ENCODE peak calls at places on chromosomes 5 and 9, in eight cellular contexts. Z, M, L, T, H, A, S and E are unnamed samples.

GRCh38 chr9:97954550-97954989 is 16.6 kb upstream of the HEMGN start:
- DNase-seq in Z (peak; percentile 70), M (no peak), L (no peak), T (peak; percentile 73), H (peak; percentile 9), A (no peak), S (peak; percentile 87), E (no peak)

GRCh38 chr5:160697281-160697680 is 154.7 kb downstream of the ATP10B start:
- DNase-seq in Z (no peak), M (no peak), L (no peak), T (no peak), H (no peak), A (no peak), S (no peak), E (no peak)

GRCh38 chr9:112784020-112784788 is 33.6 kb downstream of the SNX30 start:
- DNase-seq in Z (no peak), M (no peak), L (no peak), T (no peak), H (peak; percentile 79), A (no peak), S (peak; percentile 79), E (peak; percentile 64)

GRCh38 chr9:136372561-136373299 is 739 bp downstream of the CARD9 start:
- DNase-seq in Z (peak; percentile 51), M (peak; percentile 52), L (no peak), T (peak; percentile 23), H (peak; percentile 75), A (no peak), S (peak; percentile 71), E (no peak)

GRCh38 chr5:134059758-134060495 is 54.6 kb upstream of the TCF7 start:
- DNase-seq in Z (no peak), M (no peak), L (no peak), T (no peak), H (no peak), A (no peak), S (no peak), E (no peak)

GRCh38 chr5:173944512-173944911 is 44.5 kb upstream of the C5orf47 start:
- DNase-seq in Z (peak; percentile 24), M (no peak), L (no peak), T (no peak), H (no peak), A (no peak), S (no peak), E (no peak)

GRCh38 chr5:123951204-123951977 is 439.4 kb downstream of the CSNK1G3 start:
- DNase-seq in Z (peak; percentile 14), M (peak; percentile 89), L (peak; percentile 88), T (no peak), H (peak; percentile 99), A (peak; percentile 79), S (no peak), E (peak; percentile 76)

GRCh38 chr5:9621379-9621903 is 8.7 kb downstream of the TAS2R1 start:
- DNase-seq in Z (no peak), M (peak; percentile 10), L (peak; percentile 91), T (no peak), H (peak; percentile 74), A (no peak), S (no peak), E (peak; percentile 84)

GRCh38 chr5:151483176-151483575 is 35.8 kb downstream of the SLC36A1 start:
- DNase-seq in Z (no peak), M (no peak), L (no peak), T (no peak), H (peak; percentile 3), A (no peak), S (peak; percentile 30), E (no peak)

GRCh38 chr9:94882953-94883641 is 156.6 kb downstream of the AOPEP start:
- DNase-seq in Z (no peak), M (no peak), L (no peak), T (no peak), H (no peak), A (no peak), S (no peak), E (no peak)

GRCh38 chr5:168282120-168282519 is 9.3 kb upstream of the WWC1 start:
- DNase-seq in Z (peak; percentile 48), M (peak; percentile 24), L (no peak), T (no peak), H (peak; percentile 54), A (peak; percentile 47), S (peak; percentile 69), E (no peak)

GRCh38 chr5:138632900-138633489 is 57.8 kb upstream of the HSPA9 start:
- DNase-seq in Z (peak; percentile 96), M (peak; percentile 42), L (no peak), T (peak; percentile 36), H (peak; percentile 75), A (peak; percentile 77), S (peak; percentile 94), E (peak; percentile 69)

GRCh38 chr9:122572456-122572855 is 10.7 kb downstream of the OR1L8 start:
- DNase-seq in Z (no peak), M (no peak), L (no peak), T (peak; percentile 5), H (no peak), A (no peak), S (no peak), E (no peak)

GRCh38 chr5:14036514-14036913 is 92.0 kb upstream of the DNAH5 start:
- DNase-seq in Z (peak; percentile 86), M (no peak), L (no peak), T (no peak), H (peak; percentile 76), A (peak; percentile 52), S (peak; percentile 70), E (no peak)

GRCh38 chr9:5671711-5672353 is 42.9 kb downstream of the RIC1 start:
- DNase-seq in Z (no peak), M (no peak), L (no peak), T (peak; percentile 17), H (no peak), A (no peak), S (peak; percentile 67), E (no peak)

GRCh38 chr5:59729820-59730219 is 163.7 kb downstream of the PDE4D start:
- DNase-seq in Z (no peak), M (no peak), L (no peak), T (no peak), H (no peak), A (no peak), S (no peak), E (no peak)

GRCh38 chr9:70382709-70383605 is 31.5 kb downstream of the KLF9 start:
- DNase-seq in Z (no peak), M (no peak), L (no peak), T (no peak), H (no peak), A (no peak), S (no peak), E (no peak)

GRCh38 chr5:39187873-39188731 is 31.3 kb downstream of the FYB1 start:
- DNase-seq in Z (no peak), M (no peak), L (no peak), T (peak; percentile 51), H (no peak), A (no peak), S (no peak), E (no peak)

GRCh38 chr9:114657705-114658104 is at the start of gene TEX53:
- DNase-seq in Z (no peak), M (no peak), L (no peak), T (no peak), H (no peak), A (no peak), S (no peak), E (no peak)

DNA sequence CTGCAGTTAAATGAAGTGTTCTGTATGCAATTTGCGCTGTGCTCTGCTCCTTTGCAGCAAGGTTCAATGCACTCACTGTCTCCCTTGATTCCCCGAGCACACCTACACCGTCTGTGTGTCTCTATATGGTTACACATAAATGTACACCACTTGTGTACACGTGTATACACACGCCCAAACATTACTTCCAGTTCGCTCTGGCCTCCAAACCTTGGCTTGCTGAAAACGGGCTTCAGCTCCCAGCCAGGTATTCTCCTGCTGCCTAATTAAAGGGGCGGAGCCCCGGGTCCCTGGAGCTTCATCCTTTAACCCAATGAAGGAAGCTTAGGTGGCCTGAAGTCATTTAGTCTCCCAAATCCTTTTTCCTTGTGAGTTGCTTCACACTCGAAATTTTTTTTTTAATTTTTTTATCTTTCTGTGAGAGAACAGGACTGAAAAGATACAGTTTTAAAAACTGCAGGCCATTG is 4.6 kb downstream of the ISL1 start:
- DNase-seq in Z (no peak), M (no peak), L (no peak), T (no peak), H (no peak), A (no peak), S (peak; percentile 84), E (no peak)
- TF ChIP-seq CTCF in Z (no peak), M (no peak), L (no peak), T (no peak), H (no peak), A (no peak), S (no peak), E (no peak)

GRCh38 chr9:128412120-128412790 is 8.4 kb upstream of the CERCAM start:
- DNase-seq in Z (peak; percentile 52), M (no peak), L (no peak), T (peak; percentile 79), H (peak; percentile 16), A (no peak), S (peak; percentile 99), E (no peak)
- TF ChIP-seq CTCF in Z (peak; percentile 42), M (peak; percentile 58), L (peak; percentile 79), T (peak; percentile 62), H (peak; percentile 48), A (peak; percentile 58), S (peak; percentile 92), E (peak; percentile 71)

GRCh38 chr5:172716796-172717313 is 54.1 kb downstream of the DUSP1 start:
- DNase-seq in Z (peak; percentile 89), M (peak; percentile 47), L (no peak), T (peak; percentile 88), H (peak; percentile 68), A (peak; percentile 61), S (peak; percentile 95), E (peak; percentile 70)
- TF ChIP-seq CTCF in Z (peak; percentile 91), M (peak; percentile 79), L (peak; percentile 87), T (peak; percentile 75), H (peak; percentile 91), A (peak; percentile 88), S (peak; percentile 87), E (peak; percentile 85)

GRCh38 chr9:133355881-133356357 is 368 bp downstream of the SURF1 start:
- DNase-seq in Z (no peak), M (no peak), L (no peak), T (no peak), H (no peak), A (no peak), S (no peak), E (no peak)
- TF ChIP-seq CTCF in Z (peak; percentile 6), M (no peak), L (no peak), T (no peak), H (no peak), A (no peak), S (peak; percentile 43), E (no peak)

GRCh38 chr9:19154135-19154612 is 26.9 kb upstream of the PLIN2 start:
- DNase-seq in Z (peak; percentile 29), M (no peak), L (peak; percentile 74), T (no peak), H (peak; percentile 88), A (no peak), S (no peak), E (peak; percentile 69)
- TF ChIP-seq CTCF in Z (no peak), M (no peak), L (no peak), T (no peak), H (no peak), A (no peak), S (no peak), E (no peak)

DNA sequence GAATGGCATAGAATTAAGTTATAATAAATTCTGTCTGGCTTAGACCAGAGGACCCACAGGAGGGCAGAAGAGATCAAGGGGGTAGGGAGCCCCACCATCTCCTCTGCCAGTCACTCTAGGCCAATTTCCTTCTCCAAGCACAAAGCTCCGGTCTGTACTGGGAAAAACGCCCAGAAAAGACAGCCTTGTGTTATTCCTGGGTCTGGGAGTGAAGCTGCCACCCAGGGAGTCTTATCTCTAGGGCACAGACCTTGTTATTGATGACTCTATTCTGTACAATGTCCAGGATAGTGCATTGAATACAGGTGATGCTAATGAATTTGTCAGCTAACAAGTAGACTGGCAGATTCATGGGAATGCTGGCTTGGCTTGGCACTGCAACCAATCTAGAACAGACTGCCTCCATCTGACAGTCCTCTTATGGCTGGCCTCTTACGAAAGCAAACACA is 60.7 kb downstream of the MED27 start:
- DNase-seq in Z (no peak), M (no peak), L (no peak), T (no peak), H (peak; percentile 67), A (no peak), S (no peak), E (no peak)
- TF ChIP-seq CTCF in Z (no peak), M (no peak), L (no peak), T (no peak), H (no peak), A (no peak), S (no peak), E (no peak)